ENCODE peak calls at places on chromosomes 12 and 14, in five cellular contexts. F is RWPE2, W is kidney, X is pancreas, U is cardiac muscle cell. C is an unnamed sample.

GRCh38 chr12:107318554-107318803 is 225.1 kb upstream of the CRY1 start:
- DNase-seq in F (no peak), W (no peak), X (no peak), U (no peak), C (no peak)

GRCh38 chr14:24368562-24369252 is 723 bp downstream of the NFATC4 start:
- DNase-seq in F (no peak), W (peak; percentile 89), X (peak; percentile 37), U (peak; percentile 83), C (no peak)

GRCh38 chr12:12216349-12217017 is 50.4 kb downstream of the LRP6 start:
- DNase-seq in F (no peak), W (no peak), X (no peak), U (no peak), C (no peak)

GRCh38 chr14:61260939-61261776 is 20.0 kb downstream of the TMEM30B start:
- DNase-seq in F (no peak), W (no peak), X (no peak), U (peak; percentile 21), C (no peak)

GRCh38 chr12:26185532-26186320 is 9.6 kb upstream of the SSPN start:
- DNase-seq in F (no peak), W (no peak), X (peak; percentile 14), U (no peak), C (no peak)

GRCh38 chr12:12474931-12475485 is 87.7 kb downstream of the DUSP16 start:
- DNase-seq in F (no peak), W (no peak), X (no peak), U (peak; percentile 23), C (no peak)

GRCh38 chr12:121800694-121801600 is 2.9 kb upstream of the SETD1B start:
- DNase-seq in F (peak; percentile 76), W (peak; percentile 95), X (peak; percentile 80), U (peak; percentile 89), C (no peak)

GRCh38 chr14:91929700-91930099 is 17.8 kb downstream of the FBLN5 start:
- DNase-seq in F (no peak), W (no peak), X (no peak), U (peak; percentile 30), C (no peak)

GRCh38 chr14:90828642-90829487 is 12.6 kb upstream of the TTC7B start:
- DNase-seq in F (peak; percentile 26), W (peak; percentile 43), X (no peak), U (no peak), C (no peak)

GRCh38 chr12:64826234-64826633 is 1.8 kb downstream of the TBC1D30 start:
- DNase-seq in F (no peak), W (peak; percentile 74), X (no peak), U (peak; percentile 76), C (peak; percentile 77)

GRCh38 chr14:64806202-64806861 is 73.4 kb downstream of the SPTB start:
- DNase-seq in F (peak; percentile 91), W (no peak), X (peak; percentile 18), U (peak; percentile 16), C (no peak)

GRCh38 chr14:81517798-81518398 is 15.8 kb downstream of the SEL1L start:
- DNase-seq in F (no peak), W (peak; percentile 76), X (no peak), U (peak; percentile 43), C (no peak)

GRCh38 chr12:75908961-75909699 is 122.4 kb downstream of the PHLDA1 start:
- DNase-seq in F (no peak), W (peak; percentile 61), X (peak; percentile 69), U (peak; percentile 92), C (no peak)

GRCh38 chr14:99329711-99330315 is 57.8 kb upstream of the BCL11B start:
- DNase-seq in F (no peak), W (no peak), X (no peak), U (no peak), C (no peak)

GRCh38 chr12:21502872-21503271 is 1.3 kb downstream of the GOLT1B start:
- DNase-seq in F (no peak), W (no peak), X (no peak), U (no peak), C (no peak)

GRCh38 chr14:42475289-42475688 is 868.6 kb downstream of the LRFN5 start:
- DNase-seq in F (no peak), W (no peak), X (no peak), U (no peak), C (peak; percentile 37)

GRCh38 chr12:112946236-112947000 is 8.1 kb downstream of the OAS3 start:
- DNase-seq in F (no peak), W (no peak), X (no peak), U (no peak), C (no peak)

GRCh38 chr12:12333407-12333831 is 16.6 kb downstream of the MANSC1 start:
- DNase-seq in F (no peak), W (no peak), X (peak; percentile 87), U (peak; percentile 75), C (no peak)

DNA sequence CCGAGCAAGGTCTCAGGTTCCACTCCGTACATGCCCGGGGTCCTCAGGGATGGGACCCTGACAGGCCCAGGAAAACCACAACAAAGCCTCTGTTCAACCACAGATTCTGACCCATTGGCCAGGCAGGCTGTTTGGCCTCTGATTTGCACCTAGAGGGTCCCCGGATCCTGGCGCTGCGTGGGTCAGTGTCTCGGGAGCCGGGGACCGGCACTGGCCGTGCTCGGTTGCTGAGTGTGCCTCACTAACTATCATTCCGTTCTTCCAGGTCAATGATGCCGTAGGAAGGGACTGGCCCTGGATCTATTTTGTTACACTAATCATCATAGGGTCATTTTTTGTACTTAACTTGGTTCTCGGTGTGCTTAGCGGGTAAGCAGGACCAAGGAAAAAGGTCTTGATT is 290.2 kb upstream of the FKBP4 start:
- DNase-seq in F (no peak), W (no peak), X (no peak), U (no peak), C (no peak)
- H3K27ac ChIP-seq in F (no peak overlapping the region), W (no peak overlapping the region), X (no peak overlapping the region), U (no peak overlapping the region), C (no peak overlapping the region)

DNA sequence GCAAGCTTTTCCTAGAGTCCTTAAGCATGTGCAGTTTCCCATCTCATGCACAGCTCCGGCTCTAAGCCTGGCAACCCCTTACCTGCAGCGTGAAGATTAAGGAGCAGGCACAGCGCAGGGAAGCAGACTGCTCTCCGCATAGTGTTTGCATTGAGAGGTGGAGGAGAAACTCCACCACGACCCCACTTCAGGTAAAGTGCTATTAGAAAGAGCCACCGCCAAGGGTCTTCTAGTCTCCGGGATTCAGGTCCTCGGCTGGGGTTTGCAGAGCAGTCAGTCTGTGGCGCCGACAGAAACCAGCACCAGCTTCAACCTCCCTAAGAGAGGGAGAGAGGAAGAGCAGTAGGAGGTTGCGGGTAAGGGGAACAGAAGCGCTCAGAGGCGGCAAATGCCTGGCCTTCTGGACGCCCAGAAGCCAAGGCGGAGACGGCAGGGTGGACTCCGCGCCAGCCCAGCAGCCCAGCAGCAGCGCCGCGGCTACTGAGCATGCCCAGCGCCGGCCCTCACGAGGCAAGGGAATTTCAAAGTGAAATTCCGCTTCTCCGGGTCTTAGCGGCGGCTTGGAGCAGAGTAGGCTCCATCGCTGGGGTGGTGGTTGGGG is at the start of gene PTPRR:
- DNase-seq in F (no peak), W (no peak), X (no peak), U (peak; percentile 26), C (no peak)
- H3K4me3 ChIP-seq in F (no peak within 1 kb of the TSS), W (no peak within 1 kb of the TSS), X (no peak within 1 kb of the TSS), U (peak within 1 kb of the TSS; percentile 4), C (peak within 1 kb of the TSS; percentile 16)

GRCh38 chr12:38886064-38886463 is 19.3 kb downstream of the CPNE8 start:
- DNase-seq in F (peak; percentile 67), W (no peak), X (peak; percentile 5), U (peak; percentile 50), C (no peak)
- H3K27ac ChIP-seq in F (no peak overlapping the region), W (no peak overlapping the region), X (no peak overlapping the region), U (no peak overlapping the region), C (no peak overlapping the region)

GRCh38 chr14:31075144-31075543 is 49.0 kb upstream of the STRN3 start:
- DNase-seq in F (no peak), W (no peak), X (no peak), U (no peak), C (no peak)
- H3K4me3 ChIP-seq in F (no peak overlapping the region), W (no peak overlapping the region), X (no peak overlapping the region), U (no peak overlapping the region), C (no peak overlapping the region)

DNA sequence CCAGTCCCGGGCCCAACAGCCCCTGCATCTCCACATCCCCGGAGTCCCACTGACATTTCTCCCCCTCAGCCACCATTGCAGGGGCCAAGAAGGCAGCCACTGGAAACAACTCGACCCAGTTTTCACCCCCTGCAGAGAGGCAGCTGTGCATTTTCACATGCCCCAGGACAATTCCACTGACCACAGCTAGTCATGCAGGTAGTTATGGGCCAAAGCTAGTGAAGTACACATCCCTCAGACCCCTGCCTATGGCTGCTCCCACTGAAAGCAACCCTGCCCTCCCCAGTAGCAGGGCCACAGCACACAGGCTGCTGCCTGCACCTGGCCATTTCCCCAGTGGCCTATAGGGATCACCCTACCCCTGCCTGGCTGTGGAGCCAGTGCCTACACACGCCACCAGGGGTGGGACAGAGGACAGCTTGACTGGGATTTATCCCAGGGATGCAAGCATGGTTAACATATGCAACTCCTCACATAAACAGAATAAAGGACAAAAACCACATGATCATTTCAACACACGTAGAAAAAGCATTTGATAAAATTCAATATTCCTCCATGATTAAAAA is 154.0 kb downstream of the NDUFA12 start:
- DNase-seq in F (no peak), W (no peak), X (no peak), U (no peak), C (no peak)
- H3K27ac ChIP-seq in F (no peak overlapping the region), W (no peak overlapping the region), X (no peak overlapping the region), U (no peak overlapping the region), C (no peak overlapping the region)

DNA sequence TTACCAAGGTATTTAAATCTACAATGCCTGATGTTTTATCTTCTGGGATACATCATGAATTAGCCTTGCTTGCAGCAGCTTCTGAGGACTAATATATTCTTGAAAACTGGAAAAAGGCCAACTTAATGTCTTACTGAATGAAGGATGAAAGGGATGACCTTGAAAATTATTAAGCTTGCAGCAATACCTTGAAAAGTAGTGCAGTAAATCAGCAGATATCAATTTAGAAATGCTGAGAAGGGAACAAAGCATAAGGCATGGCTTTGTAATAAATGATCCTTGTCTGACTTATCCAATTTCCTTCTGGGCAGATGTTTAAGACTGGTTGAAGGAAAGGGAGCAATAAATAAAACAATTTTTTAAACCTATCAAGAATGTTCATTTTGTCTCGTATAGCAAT is 37.3 kb upstream of the FERMT2 start:
- DNase-seq in F (no peak), W (no peak), X (no peak), U (no peak), C (no peak)
- H3K4me3 ChIP-seq in F (no peak overlapping the region), W (no peak overlapping the region), X (no peak overlapping the region), U (no peak overlapping the region), C (no peak overlapping the region)

GRCh38 chr14:23353433-23353780 is 720 bp upstream of the SLC22A17 start:
- DNase-seq in F (no peak), W (no peak), X (no peak), U (no peak), C (no peak)
- H3K27ac ChIP-seq in F (no peak overlapping the region), W (no peak overlapping the region), X (no peak overlapping the region), U (no peak overlapping the region), C (no peak overlapping the region)